ENCODE peak calls at places on chromosomes 12 and 14, in six cellular contexts. One of them, this sample, is unnamed.
A peak's percentile ranks its signal among the peaks of the same experiment; 100 is the strongest.

GRCh38 chr12:117816-118345 is 51.3 kb downstream of the IQSEC3 start:
- DNase-seq in HT-29: no peak
- DNase-seq in NCI-H1092: no peak
- DNase-seq in psoas muscle: no peak
- DNase-seq in AG09309: no peak
- DNase-seq in astrocyte: no peak
- DNase-seq in this sample: no peak

GRCh38 chr14:90999299-90999698 is 61.1 kb downstream of the RPS6KA5 start:
- DNase-seq in psoas muscle: no peak
- DNase-seq in astrocyte: no peak
- DNase-seq in HT-29: no peak
- DNase-seq in NCI-H1092: no peak
- DNase-seq in AG09309: no peak
- DNase-seq in this sample: no peak

GRCh38 chr12:106276032-106276728 is 26.4 kb upstream of the TCP11L2 start:
- DNase-seq in psoas muscle: no peak
- DNase-seq in astrocyte: no peak
- DNase-seq in NCI-H1092: no peak
- DNase-seq in AG09309: no peak
- DNase-seq in HT-29: no peak
- DNase-seq in this sample: no peak

GRCh38 chr14:60512952-60513554 is 4.1 kb downstream of the SIX6 start:
- DNase-seq in astrocyte: no peak
- DNase-seq in psoas muscle: no peak
- DNase-seq in NCI-H1092: no peak
- DNase-seq in AG09309: no peak
- DNase-seq in HT-29: no peak
- DNase-seq in this sample: no peak

GRCh38 chr12:122840580-122841513 is 5.6 kb downstream of the HIP1R start:
- DNase-seq in AG09309: no peak
- DNase-seq in HT-29: no peak
- DNase-seq in astrocyte: no peak
- DNase-seq in NCI-H1092: no peak
- DNase-seq in psoas muscle: no peak
- DNase-seq in this sample: no peak

GRCh38 chr12:124720019-124720686 is 143.5 kb downstream of the SCARB1 start:
- DNase-seq in psoas muscle: no peak
- DNase-seq in NCI-H1092: peak; percentile 25
- DNase-seq in AG09309: no peak
- DNase-seq in HT-29: peak; percentile 51
- DNase-seq in astrocyte: peak; percentile 88
- DNase-seq in this sample: peak; percentile 88

GRCh38 chr14:66645716-66646115 is 137.8 kb downstream of the GPHN start:
- DNase-seq in HT-29: no peak
- DNase-seq in AG09309: no peak
- DNase-seq in psoas muscle: no peak
- DNase-seq in NCI-H1092: no peak
- DNase-seq in astrocyte: peak; percentile 35
- DNase-seq in this sample: peak; percentile 64

GRCh38 chr14:58465425-58465824 is 37.9 kb downstream of the KIAA0586 start:
- DNase-seq in AG09309: no peak
- DNase-seq in psoas muscle: no peak
- DNase-seq in HT-29: no peak
- DNase-seq in NCI-H1092: no peak
- DNase-seq in astrocyte: peak; percentile 24
- DNase-seq in this sample: no peak

GRCh38 chr12:107530706-107531105 is 154.9 kb upstream of the PWP1 start:
- DNase-seq in NCI-H1092: no peak
- DNase-seq in HT-29: no peak
- DNase-seq in AG09309: no peak
- DNase-seq in astrocyte: no peak
- DNase-seq in psoas muscle: no peak
- DNase-seq in this sample: no peak

GRCh38 chr14:103129301-103130016 is 6.2 kb downstream of the TNFAIP2 start:
- DNase-seq in HT-29: no peak
- DNase-seq in NCI-H1092: no peak
- DNase-seq in AG09309: no peak
- DNase-seq in psoas muscle: no peak
- DNase-seq in astrocyte: no peak
- DNase-seq in this sample: no peak

GRCh38 chr12:41189395-41190251 is 1.5 kb downstream of the PDZRN4 start:
- DNase-seq in psoas muscle: peak; percentile 10
- DNase-seq in AG09309: no peak
- DNase-seq in HT-29: no peak
- DNase-seq in astrocyte: no peak
- DNase-seq in NCI-H1092: no peak
- DNase-seq in this sample: peak; percentile 4

GRCh38 chr14:77004711-77005460 is 23.6 kb downstream of the IRF2BPL start:
- DNase-seq in astrocyte: no peak
- DNase-seq in psoas muscle: no peak
- DNase-seq in NCI-H1092: no peak
- DNase-seq in HT-29: no peak
- DNase-seq in AG09309: no peak
- DNase-seq in this sample: no peak

GRCh38 chr12:12083688-12084087 is 12.9 kb downstream of the BCL2L14 start:
- DNase-seq in HT-29: no peak
- DNase-seq in astrocyte: peak; percentile 33
- DNase-seq in AG09309: no peak
- DNase-seq in psoas muscle: no peak
- DNase-seq in NCI-H1092: no peak
- DNase-seq in this sample: no peak

GRCh38 chr12:123805119-123805518 is 43.0 kb downstream of the DNAH10 start:
- DNase-seq in astrocyte: no peak
- DNase-seq in HT-29: no peak
- DNase-seq in NCI-H1092: no peak
- DNase-seq in AG09309: no peak
- DNase-seq in psoas muscle: no peak
- DNase-seq in this sample: no peak

GRCh38 chr12:65779091-65779642 is 45.1 kb upstream of the HMGA2 start:
- DNase-seq in AG09309: peak; percentile 10
- DNase-seq in psoas muscle: no peak
- DNase-seq in NCI-H1092: no peak
- DNase-seq in HT-29: peak; percentile 7
- DNase-seq in astrocyte: peak; percentile 53
- DNase-seq in this sample: peak; percentile 57

GRCh38 chr12:57863676-57864075 is 17.1 kb upstream of the CTDSP2 start:
- DNase-seq in HT-29: no peak
- DNase-seq in psoas muscle: no peak
- DNase-seq in astrocyte: no peak
- DNase-seq in NCI-H1092: no peak
- DNase-seq in AG09309: no peak
- DNase-seq in this sample: no peak

GRCh38 chr12:131066886-131067490 is 113.3 kb downstream of the ADGRD1 start:
- DNase-seq in NCI-H1092: no peak
- DNase-seq in psoas muscle: no peak
- DNase-seq in HT-29: no peak
- DNase-seq in astrocyte: no peak
- DNase-seq in AG09309: no peak
- DNase-seq in this sample: no peak

GRCh38 chr14:57928732-57929131 is 62.8 kb upstream of the SLC35F4 start:
- DNase-seq in astrocyte: no peak
- DNase-seq in HT-29: no peak
- DNase-seq in NCI-H1092: no peak
- DNase-seq in psoas muscle: no peak
- DNase-seq in AG09309: no peak
- DNase-seq in this sample: no peak

GRCh38 chr12:1474567-1475153 is 119.7 kb downstream of the FBXL14 start:
- DNase-seq in NCI-H1092: peak; percentile 85
- DNase-seq in psoas muscle: no peak
- DNase-seq in astrocyte: peak; percentile 93
- DNase-seq in AG09309: peak; percentile 59
- DNase-seq in HT-29: peak; percentile 14
- DNase-seq in this sample: peak; percentile 64

GRCh38 chr12:2682301-2683282 is 112.2 kb upstream of the FKBP4 start:
- DNase-seq in HT-29: peak; percentile 63
- DNase-seq in psoas muscle: no peak
- DNase-seq in AG09309: no peak
- DNase-seq in astrocyte: peak; percentile 20
- DNase-seq in NCI-H1092: no peak
- DNase-seq in this sample: peak; percentile 41

GRCh38 chr12:13171921-13172859 is 24.3 kb upstream of the EMP1 start:
- DNase-seq in astrocyte: peak; percentile 60
- DNase-seq in AG09309: no peak
- DNase-seq in HT-29: peak; percentile 82
- DNase-seq in psoas muscle: peak; percentile 57
- DNase-seq in NCI-H1092: no peak
- DNase-seq in this sample: peak; percentile 66

GRCh38 chr14:34247605-34248004 is 214.4 kb downstream of the SPTSSA start:
- DNase-seq in astrocyte: peak; percentile 39
- DNase-seq in NCI-H1092: no peak
- DNase-seq in HT-29: no peak
- DNase-seq in psoas muscle: no peak
- DNase-seq in AG09309: no peak
- DNase-seq in this sample: no peak

GRCh38 chr14:103581954-103582703 is 19.4 kb downstream of the COA8 start:
- DNase-seq in AG09309: no peak
- DNase-seq in NCI-H1092: no peak
- DNase-seq in HT-29: no peak
- DNase-seq in astrocyte: no peak
- DNase-seq in psoas muscle: no peak
- DNase-seq in this sample: no peak

GRCh38 chr12:66836623-66837310 is 157.9 kb upstream of the GRIP1 start:
- DNase-seq in AG09309: no peak
- DNase-seq in astrocyte: no peak
- DNase-seq in NCI-H1092: no peak
- DNase-seq in HT-29: no peak
- DNase-seq in psoas muscle: no peak
- DNase-seq in this sample: no peak

GRCh38 chr12:3054993-3055711 is 22.0 kb upstream of the TSPAN9 start:
- DNase-seq in astrocyte: no peak
- DNase-seq in psoas muscle: no peak
- DNase-seq in NCI-H1092: no peak
- DNase-seq in AG09309: no peak
- DNase-seq in HT-29: no peak
- DNase-seq in this sample: no peak

GRCh38 chr12:110913119-110914056 is 7.0 kb downstream of the MYL2 start:
- DNase-seq in astrocyte: no peak
- DNase-seq in HT-29: no peak
- DNase-seq in AG09309: no peak
- DNase-seq in NCI-H1092: no peak
- DNase-seq in psoas muscle: no peak
- DNase-seq in this sample: no peak

GRCh38 chr14:77457115-77457521 is 283 bp downstream of the VIPAS39 start:
- DNase-seq in NCI-H1092: no peak
- DNase-seq in psoas muscle: no peak
- DNase-seq in AG09309: no peak
- DNase-seq in HT-29: no peak
- DNase-seq in astrocyte: peak; percentile 34
- DNase-seq in this sample: peak; percentile 6

GRCh38 chr14:64983439-64984310 is 3.0 kb upstream of the FNTB start:
- DNase-seq in psoas muscle: no peak
- DNase-seq in HT-29: peak; percentile 74
- DNase-seq in NCI-H1092: no peak
- DNase-seq in astrocyte: no peak
- DNase-seq in AG09309: no peak
- DNase-seq in this sample: peak; percentile 49

GRCh38 chr14:30588873-30589272 is 29.9 kb downstream of the G2E3 start:
- DNase-seq in HT-29: no peak
- DNase-seq in astrocyte: no peak
- DNase-seq in AG09309: no peak
- DNase-seq in psoas muscle: no peak
- DNase-seq in NCI-H1092: no peak
- DNase-seq in this sample: no peak

GRCh38 chr12:23421556-23421955 is 527.9 kb downstream of the SOX5 start:
- DNase-seq in psoas muscle: no peak
- DNase-seq in astrocyte: no peak
- DNase-seq in NCI-H1092: no peak
- DNase-seq in HT-29: no peak
- DNase-seq in AG09309: no peak
- DNase-seq in this sample: no peak

GRCh38 chr14:69569859-69570258 is 4.8 kb downstream of the CCDC177 start:
- DNase-seq in astrocyte: no peak
- DNase-seq in HT-29: no peak
- DNase-seq in AG09309: no peak
- DNase-seq in psoas muscle: no peak
- DNase-seq in NCI-H1092: no peak
- DNase-seq in this sample: no peak

GRCh38 chr12:49470986-49471385 is 67.8 kb upstream of the KCNH3 start:
- DNase-seq in AG09309: no peak
- DNase-seq in NCI-H1092: no peak
- DNase-seq in psoas muscle: no peak
- DNase-seq in HT-29: no peak
- DNase-seq in astrocyte: no peak
- DNase-seq in this sample: no peak

GRCh38 chr14:51446771-51447170 is 204.9 kb upstream of the FRMD6 start:
- DNase-seq in NCI-H1092: no peak
- DNase-seq in HT-29: no peak
- DNase-seq in astrocyte: no peak
- DNase-seq in psoas muscle: no peak
- DNase-seq in AG09309: no peak
- DNase-seq in this sample: no peak

GRCh38 chr12:115882941-115883340 is 394.6 kb downstream of the MED13L start:
- DNase-seq in HT-29: no peak
- DNase-seq in astrocyte: no peak
- DNase-seq in NCI-H1092: no peak
- DNase-seq in psoas muscle: no peak
- DNase-seq in AG09309: no peak
- DNase-seq in this sample: no peak

This sample was measured in A172.